ENCODE peak calls at places on chromosomes 16 and 17, in nine cellular contexts. O is nephron progenitor cell, M is GM12892, Q is HFF-Myc, N is GM13976, T is AG09309, J is neural progenitor cell, Y is NCI-H1436, Z is foreskin melanocyte. L is an unnamed sample.

GRCh38 chr16:88959022-88959421 is 18.0 kb downstream of the CBFA2T3 start:
- DNase-seq in O (no peak), M (no peak), Q (no peak), N (no peak), T (no peak), J (no peak), Y (no peak), Z (no peak), L (no peak)

GRCh38 chr16:16006650-16007049 is 57.2 kb downstream of the ABCC1 start:
- DNase-seq in O (no peak), M (no peak), Q (no peak), N (no peak), T (no peak), J (no peak), Y (no peak), Z (no peak), L (no peak)

GRCh38 chr17:75693500-75694481 is 26.7 kb downstream of the SAP30BP start:
- DNase-seq in O (no peak), M (no peak), Q (peak), N (no peak), T (peak), J (peak), Y (no peak), Z (peak), L (no peak)

GRCh38 chr16:68696514-68696913 is 40.6 kb upstream of the CDH1 start:
- DNase-seq in O (no peak), M (no peak), Q (no peak), N (no peak), T (no peak), J (no peak), Y (peak), Z (no peak), L (no peak)

GRCh38 chr16:30615358-30616076 is 5.3 kb upstream of the ZNF689 start:
- DNase-seq in O (peak), M (peak), Q (no peak), N (peak), T (no peak), J (peak), Y (no peak), Z (no peak), L (peak)

GRCh38 chr17:48549909-48550308 is 5.0 kb upstream of the HOXB2 start:
- DNase-seq in O (no peak), M (no peak), Q (no peak), N (no peak), T (no peak), J (no peak), Y (no peak), Z (no peak), L (no peak)

GRCh38 chr17:80192268-80192667 is 22.4 kb downstream of the CARD14 start:
- DNase-seq in O (no peak), M (no peak), Q (no peak), N (no peak), T (no peak), J (no peak), Y (no peak), Z (peak), L (peak)

GRCh38 chr16:48409839-48410610 is 24.8 kb upstream of the SIAH1 start:
- DNase-seq in O (no peak), M (no peak), Q (no peak), N (no peak), T (peak), J (no peak), Y (no peak), Z (no peak), L (no peak)

GRCh38 chr17:31724619-31725018 is 134.4 kb downstream of the COPRS start:
- DNase-seq in O (no peak), M (no peak), Q (no peak), N (no peak), T (no peak), J (no peak), Y (no peak), Z (peak), L (no peak)

GRCh38 chr17:30854146-30854545 is 22.4 kb downstream of the ATAD5 start:
- DNase-seq in O (no peak), M (no peak), Q (no peak), N (no peak), T (no peak), J (no peak), Y (no peak), Z (no peak), L (no peak)

GRCh38 chr17:76388966-76389888 is 4.8 kb downstream of the SPHK1 start:
- DNase-seq in O (no peak), M (no peak), Q (no peak), N (no peak), T (no peak), J (no peak), Y (no peak), Z (no peak), L (no peak)

GRCh38 chr16:1168837-1169236 is 15.9 kb downstream of the CACNA1H start:
- DNase-seq in O (no peak), M (no peak), Q (no peak), N (no peak), T (no peak), J (no peak), Y (no peak), Z (no peak), L (no peak)

GRCh38 chr16:2482181-2483107 is 7.5 kb downstream of the TBC1D24 start:
- DNase-seq in O (no peak), M (no peak), Q (no peak), N (no peak), T (peak), J (no peak), Y (no peak), Z (peak), L (peak)

L was measured in left kidney.